ENCODE peak calls at places on chromosome 21, in seven cellular contexts. D is H1, M is K562, B is HepG2, Q is SK-N-SH, P is HCT116, H is GM12878. W is an unnamed sample.

GRCh38 chr21:33261635-33262034 is 4.5 kb upstream of the IL10RB start:
- DNase-seq in D (no peak), P (no peak), B (no peak), Q (no peak), M (no peak), H (no peak), W (no peak)

GRCh38 chr21:42460391-42461184 is 35.4 kb downstream of the RSPH1 start:
- DNase-seq in Q (peak; percentile 51), M (no peak), D (no peak), P (no peak), B (no peak), H (peak; percentile 83), W (no peak)

GRCh38 chr21:31731112-31731801 is 661 bp downstream of the SCAF4 start:
- DNase-seq in B (peak; percentile 68), Q (peak; percentile 85), D (peak; percentile 71), P (no peak), H (no peak), M (peak; percentile 79), W (no peak)

GRCh38 chr21:15283789-15284188 is 219.0 kb upstream of the NRIP1 start:
- DNase-seq in Q (no peak), M (no peak), P (no peak), H (no peak), D (no peak), B (no peak), W (no peak)

GRCh38 chr21:30487336-30487735 is at the start of gene KRTAP19-2:
- DNase-seq in Q (no peak), B (no peak), M (no peak), H (no peak), P (no peak), D (no peak), W (no peak)

GRCh38 chr21:30248844-30249243 is 32.9 kb upstream of the CLDN8 start:
- DNase-seq in P (no peak), Q (no peak), B (no peak), D (no peak), M (no peak), H (no peak), W (no peak)

GRCh38 chr21:36741506-36741905 is 42.6 kb downstream of the SIM2 start:
- DNase-seq in P (no peak), Q (no peak), B (no peak), H (no peak), D (no peak), M (peak; percentile 59), W (no peak)

GRCh38 chr21:25080161-25080560 is 527.1 kb downstream of the MRPL39 start:
- DNase-seq in D (no peak), P (no peak), H (no peak), M (no peak), Q (no peak), B (no peak), W (no peak)

GRCh38 chr21:33419538-33420123 is 16.4 kb downstream of the IFNGR2 start:
- DNase-seq in H (no peak), M (no peak), D (no peak), Q (no peak), B (no peak), P (no peak), W (peak; percentile 62)

GRCh38 chr21:34080693-34081092 is 7.3 kb downstream of the MRPS6 start:
- DNase-seq in B (no peak), P (no peak), M (no peak), Q (no peak), D (no peak), H (no peak), W (no peak)

GRCh38 chr21:38631171-38631570 is 132.9 kb upstream of the ERG start:
- DNase-seq in B (no peak), M (no peak), Q (no peak), D (no peak), H (no peak), P (no peak), W (no peak)

GRCh38 chr21:45889961-45890360 is 91.6 kb upstream of the COL6A1 start:
- DNase-seq in H (no peak), Q (no peak), P (no peak), M (no peak), D (no peak), B (no peak), W (no peak)
- H3K27ac ChIP-seq in H (no peak overlapping the region), Q (no peak overlapping the region), P (no peak overlapping the region), M (no peak overlapping the region), D (no peak overlapping the region), B (no peak overlapping the region), W (no peak overlapping the region)

DNA sequence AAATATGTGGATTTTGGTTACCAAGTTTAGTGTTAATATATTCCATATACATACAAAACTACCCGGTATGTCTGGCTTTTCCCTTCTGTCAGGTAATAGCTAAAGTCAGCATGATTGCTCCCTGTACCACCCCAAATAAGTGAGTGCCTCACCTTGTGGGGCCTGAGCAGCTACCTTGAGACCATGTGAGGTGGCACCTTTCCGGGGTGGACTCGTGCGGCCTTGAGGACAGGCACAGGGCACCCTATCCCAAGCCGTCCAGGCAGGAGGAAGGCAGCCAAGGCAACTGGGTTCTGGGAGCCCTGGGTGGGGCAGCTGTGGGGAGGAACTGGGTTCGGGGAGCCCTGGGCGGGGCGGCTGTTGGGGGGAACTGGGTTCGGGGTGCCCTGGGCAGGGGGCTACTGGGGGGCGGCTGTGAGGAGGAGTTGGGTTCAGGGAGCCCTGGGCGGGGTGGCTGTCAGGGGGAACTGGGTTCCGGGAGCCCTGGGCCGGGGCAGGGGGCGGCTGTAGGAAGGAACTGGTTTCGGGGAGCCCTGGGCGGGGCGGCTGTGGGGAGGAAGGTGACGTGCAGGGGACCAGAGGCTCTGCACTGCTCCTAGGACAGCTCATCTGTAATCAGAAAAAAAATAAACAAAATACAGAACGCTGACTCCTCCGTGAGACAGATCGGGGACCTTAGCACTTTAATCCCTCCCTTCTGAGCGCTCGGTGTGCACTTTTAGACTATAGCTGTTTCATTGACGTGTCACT is 63.3 kb downstream of the POFUT2 start:
- DNase-seq in H (no peak), B (no peak), M (no peak), Q (no peak), D (no peak), P (no peak), W (no peak)
- TF ChIP-seq MAX in H (no peak), B (no peak), M (no peak), Q (no peak), D (no peak), P (no peak), W (no peak)

GRCh38 chr21:46284722-46285121 is 689 bp downstream of the MCM3AP start:
- DNase-seq in Q (no peak), M (no peak), D (no peak), H (no peak), B (no peak), P (no peak), W (no peak)
- H3K27ac ChIP-seq in Q (no peak overlapping the region), M (no peak overlapping the region), D (no peak overlapping the region), H (no peak overlapping the region), B (peak overlapping the region; percentile 95), P (peak overlapping the region; percentile 95), W (no peak overlapping the region)

GRCh38 chr21:28636988-28637691 is 355.5 kb downstream of the LTN1 start:
- DNase-seq in Q (no peak), B (no peak), H (no peak), M (no peak), D (no peak), P (no peak), W (no peak)

GRCh38 chr21:28640326-28640725 is 352.4 kb downstream of the LTN1 start:
- DNase-seq in H (no peak), B (no peak), Q (no peak), P (no peak), M (no peak), D (no peak), W (no peak)

GRCh38 chr21:28641731-28642130 is 350.9 kb downstream of the LTN1 start:
- DNase-seq in Q (peak; percentile 6), H (no peak), M (no peak), B (no peak), P (no peak), D (no peak), W (no peak)

GRCh38 chr21:28642891-28643290 is 349.8 kb downstream of the LTN1 start:
- DNase-seq in B (no peak), P (no peak), Q (no peak), D (no peak), H (no peak), M (no peak), W (no peak)

DNA sequence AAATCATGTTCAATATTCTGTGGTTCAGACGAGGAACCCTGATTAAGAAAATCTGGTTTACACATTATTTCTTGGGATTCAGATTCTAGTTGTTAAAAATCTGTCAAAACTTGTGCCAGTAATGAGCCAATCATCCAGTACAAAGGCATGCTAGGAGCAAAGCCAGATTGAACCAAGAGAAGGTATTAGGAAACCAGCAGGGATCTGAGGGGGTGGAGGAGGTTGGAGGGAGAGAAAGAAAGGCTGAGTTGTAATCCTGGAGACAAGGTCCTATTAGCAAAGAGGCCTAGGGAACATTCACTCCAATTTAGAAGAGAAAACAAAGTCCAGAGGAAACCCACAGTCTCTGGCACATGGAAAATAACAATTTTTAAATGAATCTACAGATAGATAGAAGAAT is 352.9 kb downstream of the LTN1 start:
- DNase-seq in P (no peak), M (no peak), Q (no peak), D (no peak), B (no peak), H (no peak), W (no peak)
- TF ChIP-seq MAX in P (no peak), M (no peak), Q (no peak), D (no peak), B (no peak), H (no peak), W (no peak)

DNA sequence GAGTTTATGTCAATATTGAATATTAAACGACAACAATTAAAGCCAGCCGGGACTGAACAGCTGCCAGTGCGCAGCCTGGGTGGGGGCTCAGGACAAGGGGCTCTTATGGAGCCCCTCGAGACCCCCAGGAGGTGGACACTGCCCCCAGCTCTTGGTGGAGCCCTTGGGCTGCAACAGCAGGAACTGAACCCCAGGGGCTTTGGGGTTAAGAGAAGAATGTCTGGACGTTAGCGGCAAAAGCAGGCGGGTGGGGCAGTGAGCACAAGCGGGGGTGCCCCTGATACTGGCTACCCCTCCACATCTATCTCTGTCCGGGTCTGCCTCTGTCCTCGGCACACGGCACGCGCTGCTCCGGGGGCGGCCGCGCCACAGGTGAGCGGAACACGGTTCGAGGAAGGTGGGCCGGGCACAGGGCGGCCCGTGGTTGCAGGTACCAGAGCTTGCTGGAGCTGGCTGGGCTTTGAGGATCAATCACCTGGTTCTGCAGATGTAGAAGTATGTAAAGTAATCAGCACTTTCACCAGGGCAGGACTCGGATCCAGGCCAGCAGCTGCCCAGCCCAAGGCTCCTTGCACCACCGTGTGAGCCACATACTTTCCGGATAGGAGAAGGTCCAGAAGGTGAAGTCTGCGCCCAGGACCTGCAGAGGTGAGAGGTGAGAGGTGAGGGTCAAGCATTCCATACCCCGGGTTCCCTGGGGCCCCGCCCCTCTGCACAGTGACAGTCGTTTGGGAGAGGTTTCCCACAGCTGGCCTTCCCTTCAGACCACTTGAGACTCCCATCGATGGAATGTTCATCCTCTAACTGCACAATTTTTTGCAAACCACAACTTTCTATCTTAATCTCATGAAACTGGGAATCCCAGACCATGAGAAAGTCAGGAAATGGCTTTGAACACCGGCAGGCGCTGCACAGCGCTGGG is 12.4 kb upstream of the POFUT2 start:
- DNase-seq in H (no peak), D (no peak), Q (no peak), M (no peak), P (no peak), B (no peak), W (no peak)
- H3K27ac ChIP-seq in H (no peak overlapping the region), D (no peak overlapping the region), Q (no peak overlapping the region), M (peak overlapping the region; percentile 31), P (no peak overlapping the region), B (no peak overlapping the region), W (no peak overlapping the region)

GRCh38 chr21:18354947-18355346 is 48.6 kb downstream of the TMPRSS15 start:
- DNase-seq in H (no peak), P (no peak), D (no peak), M (no peak), Q (no peak), B (no peak), W (no peak)
- TF ChIP-seq MAX in H (no peak), P (no peak), D (no peak), M (no peak), Q (no peak), B (no peak), W (no peak)